ENCODE peak calls at places on chromosomes 7 and 10, in ten cellular contexts. X is adrenal gland, I is cardiac muscle cell, W is left ventricle myocardium inferior, D is heart left ventricle, E is AG04450, N is AG09309, P is brain microvascular endothelial cell, J is skeletal muscle cell, Y is astrocyte of the spinal cord. R is an unnamed sample.

GRCh38 chr7:47253650-47254080 is 328.2 kb downstream of the TNS3 start:
- DNase-seq in X (peak), I (peak), W (peak), D (no peak), E (peak), N (peak), P (peak), J (peak), Y (peak), R (peak)

GRCh38 chr7:157409149-157409752 is 72.4 kb downstream of the DNAJB6 start:
- DNase-seq in X (no peak), I (peak), W (peak), D (no peak), E (no peak), N (no peak), P (no peak), J (no peak), Y (no peak), R (no peak)

GRCh38 chr7:149369497-149369896 is 91.4 kb downstream of the ZNF777 start:
- DNase-seq in X (no peak), I (no peak), W (no peak), D (no peak), E (no peak), N (no peak), P (no peak), J (no peak), Y (no peak), R (no peak)

GRCh38 chr7:42236266-42237161 is 495 bp downstream of the GLI3 start:
- DNase-seq in X (peak), I (peak), W (peak), D (peak), E (no peak), N (no peak), P (peak), J (peak), Y (peak), R (peak)

GRCh38 chr7:26843696-26844095 is 20.7 kb downstream of the SKAP2 start:
- DNase-seq in X (no peak), I (no peak), W (no peak), D (no peak), E (no peak), N (no peak), P (no peak), J (no peak), Y (peak), R (no peak)

GRCh38 chr10:12902135-12902572 is 99.4 kb downstream of the CCDC3 start:
- DNase-seq in X (peak), I (peak), W (peak), D (peak), E (peak), N (peak), P (peak), J (no peak), Y (peak), R (peak)

GRCh38 chr7:85719981-85720963 is 533.4 kb upstream of the SEMA3D start:
- DNase-seq in X (no peak), I (peak), W (no peak), D (no peak), E (no peak), N (peak), P (no peak), J (peak), Y (peak), R (no peak)

GRCh38 chr7:127782075-127782474 is 130.1 kb downstream of the SND1 start:
- DNase-seq in X (no peak), I (no peak), W (no peak), D (no peak), E (no peak), N (no peak), P (no peak), J (no peak), Y (no peak), R (no peak)

GRCh38 chr10:71214641-71215160 is 2.3 kb downstream of the UNC5B start:
- DNase-seq in X (peak), I (no peak), W (no peak), D (no peak), E (no peak), N (no peak), P (no peak), J (no peak), Y (no peak), R (no peak)

GRCh38 chr10:24992512-24993133 is 23.3 kb downstream of the ENKUR start:
- DNase-seq in X (no peak), I (no peak), W (no peak), D (no peak), E (no peak), N (no peak), P (no peak), J (no peak), Y (no peak), R (no peak)

GRCh38 chr10:128077155-128077875 is 48.9 kb downstream of the MKI67 start:
- DNase-seq in X (no peak), I (no peak), W (no peak), D (peak), E (no peak), N (no peak), P (no peak), J (no peak), Y (no peak), R (no peak)

GRCh38 chr7:43234968-43235367 is 122.5 kb downstream of the HECW1 start:
- DNase-seq in X (no peak), I (no peak), W (no peak), D (no peak), E (no peak), N (no peak), P (no peak), J (no peak), Y (no peak), R (peak)

GRCh38 chr7:156764016-156764669 is 123.6 kb downstream of the RNF32 start:
- DNase-seq in X (peak), I (peak), W (peak), D (peak), E (peak), N (peak), P (peak), J (peak), Y (peak), R (peak)

GRCh38 chr7:130277763-130278643 is 11.3 kb downstream of the CPA2 start:
- DNase-seq in X (peak), I (peak), W (peak), D (peak), E (no peak), N (no peak), P (peak), J (no peak), Y (peak), R (peak)

GRCh38 chr7:116542618-116543017 is 17.8 kb downstream of the CAV1 start:
- DNase-seq in X (no peak), I (no peak), W (no peak), D (no peak), E (peak), N (no peak), P (peak), J (peak), Y (peak), R (no peak)

GRCh38 chr7:149573519-149573918 is 75.9 kb upstream of the ZNF746 start:
- DNase-seq in X (no peak), I (no peak), W (no peak), D (no peak), E (no peak), N (no peak), P (no peak), J (no peak), Y (no peak), R (no peak)

GRCh38 chr7:73774923-73775322 is 4.9 kb upstream of the CLDN3 start:
- DNase-seq in X (no peak), I (peak), W (no peak), D (no peak), E (no peak), N (no peak), P (no peak), J (no peak), Y (no peak), R (no peak)

GRCh38 chr7:91194841-91195240 is 69.4 kb upstream of the FZD1 start:
- DNase-seq in X (no peak), I (no peak), W (no peak), D (no peak), E (no peak), N (peak), P (no peak), J (peak), Y (no peak), R (no peak)

DNA sequence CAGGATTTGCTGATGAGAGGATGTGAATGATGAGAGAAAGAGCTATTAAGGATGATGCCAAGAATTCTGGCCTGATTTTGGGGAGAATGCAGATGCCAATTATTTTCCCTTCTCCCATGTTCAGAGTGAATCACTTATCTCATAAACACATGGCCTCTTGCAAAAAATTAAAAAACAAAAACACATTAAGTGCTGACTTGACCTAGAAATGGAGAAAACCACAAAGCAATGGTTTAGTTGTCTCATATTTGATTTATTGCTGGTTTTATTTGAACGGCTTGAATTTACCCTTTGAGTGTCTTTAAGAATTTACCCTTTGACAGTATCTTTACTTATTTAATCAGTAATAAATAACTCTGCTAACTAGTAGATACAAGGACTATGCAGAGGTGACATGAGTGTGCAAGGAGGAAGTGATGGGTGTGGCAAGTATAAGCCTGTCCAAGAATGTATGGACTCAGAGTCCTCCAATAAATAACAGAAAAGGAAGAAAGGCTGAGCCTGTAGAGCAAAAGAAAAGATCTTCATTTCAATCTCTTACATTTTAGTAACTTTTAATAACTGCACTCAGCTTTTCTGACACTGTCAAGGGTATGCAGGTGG is 68.2 kb upstream of the GSDME start:
- DNase-seq in X (no peak), I (no peak), W (no peak), D (no peak), E (no peak), N (no peak), P (no peak), J (no peak), Y (no peak), R (no peak)
- H3K4me3 ChIP-seq in X (no peak), I (no peak), W (no peak), D (no peak), E (no peak), N (no peak), P (no peak), J (no peak), Y (no peak), R (no peak)

GRCh38 chr10:3076138-3076537 is 8.8 kb downstream of the PFKP start:
- DNase-seq in X (no peak), I (no peak), W (no peak), D (no peak), E (no peak), N (no peak), P (no peak), J (no peak), Y (no peak), R (no peak)

GRCh38 chr10:3077506-3077905 is 10.2 kb downstream of the PFKP start:
- DNase-seq in X (no peak), I (no peak), W (no peak), D (no peak), E (no peak), N (no peak), P (no peak), J (no peak), Y (no peak), R (no peak)

GRCh38 chr10:3074985-3075600 is 7.7 kb downstream of the PFKP start:
- DNase-seq in X (no peak), I (no peak), W (no peak), D (no peak), E (no peak), N (no peak), P (no peak), J (no peak), Y (no peak), R (no peak)

GRCh38 chr10:3080608-3081007 is 13.3 kb downstream of the PFKP start:
- DNase-seq in X (no peak), I (peak), W (no peak), D (no peak), E (no peak), N (no peak), P (no peak), J (no peak), Y (no peak), R (no peak)

DNA sequence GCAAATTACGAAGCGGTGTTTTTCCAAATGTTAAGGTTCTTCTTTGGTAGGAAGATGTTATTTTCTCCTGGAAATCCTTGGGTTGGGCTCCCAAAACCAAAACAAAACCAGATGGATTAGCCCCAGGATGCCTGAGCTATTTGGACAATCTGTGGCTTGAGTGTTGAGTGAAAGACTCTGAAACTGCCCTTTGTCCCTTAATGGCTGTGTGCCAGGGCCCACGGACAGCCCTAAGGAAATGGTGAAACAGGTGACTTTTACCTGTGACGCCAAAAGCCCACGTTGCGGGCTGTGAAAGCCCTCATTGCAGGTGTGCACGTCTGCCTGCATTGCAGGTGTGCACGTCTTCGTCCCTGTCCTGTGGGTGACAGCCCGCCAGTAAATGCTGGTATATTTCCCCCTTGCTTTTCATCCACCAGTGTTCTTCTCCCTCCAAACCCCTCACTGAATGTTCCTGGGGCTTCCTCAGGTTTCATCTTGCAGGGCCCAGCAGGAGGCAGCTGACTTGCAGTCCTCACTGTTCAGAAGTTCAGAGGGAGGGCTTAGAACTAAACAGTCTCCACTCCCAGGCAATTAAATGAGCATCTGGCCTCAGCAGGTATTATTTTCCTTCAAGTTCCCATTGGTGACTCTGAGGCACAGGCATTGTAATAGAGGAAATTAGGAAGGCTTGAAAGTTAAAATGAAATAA is 10.7 kb downstream of the PFKP start:
- DNase-seq in X (no peak), I (no peak), W (no peak), D (no peak), E (no peak), N (no peak), P (no peak), J (no peak), Y (peak), R (no peak)
- H3K4me3 ChIP-seq in X (no peak), I (no peak), W (no peak), D (no peak), E (no peak), N (no peak), P (no peak), J (no peak), Y (no peak), R (no peak)

GRCh38 chr7:95593343-95593742 is 3.0 kb downstream of the PDK4 start:
- DNase-seq in X (no peak), I (no peak), W (no peak), D (no peak), E (no peak), N (no peak), P (no peak), J (no peak), Y (no peak), R (no peak)
- H3K4me3 ChIP-seq in X (no peak), I (no peak), W (peak), D (no peak), E (no peak), N (no peak), P (no peak), J (no peak), Y (no peak), R (peak)

DNA sequence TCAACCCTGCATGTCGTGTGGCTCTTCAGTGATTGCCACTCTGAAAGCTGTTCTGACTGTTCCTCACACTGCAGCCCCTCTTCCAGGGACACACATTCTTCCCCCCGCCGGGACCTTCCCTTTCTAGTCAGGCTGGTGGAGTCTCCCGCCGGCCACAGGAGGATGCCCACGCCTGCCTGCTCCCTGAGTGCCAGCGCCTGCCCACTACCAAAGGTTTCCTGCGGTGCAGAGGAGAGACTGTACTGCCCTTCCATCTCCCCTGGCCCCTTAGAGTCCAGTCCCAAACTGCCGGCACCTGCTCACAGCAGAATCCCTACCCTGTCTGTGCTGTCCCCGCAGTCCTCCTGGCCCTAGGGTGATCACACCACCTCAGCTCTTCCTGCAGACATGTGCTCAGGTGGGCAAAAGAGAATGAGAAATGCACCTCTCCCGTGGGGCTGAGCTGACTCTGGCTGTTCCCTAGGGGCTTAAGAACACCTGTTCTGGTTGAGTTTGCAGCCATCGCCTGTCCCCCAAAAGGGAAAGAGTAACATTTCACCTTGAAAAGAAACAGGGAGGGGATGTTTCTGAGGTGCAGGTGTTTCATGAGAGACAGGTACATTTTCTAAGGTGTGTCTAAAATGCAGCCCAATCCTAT is 1.4 kb downstream of the PODXL start:
- DNase-seq in X (no peak), I (no peak), W (no peak), D (no peak), E (no peak), N (no peak), P (no peak), J (no peak), Y (no peak), R (no peak)
- H3K4me3 ChIP-seq in X (no peak), I (peak), W (peak), D (peak), E (no peak), N (peak), P (peak), J (no peak), Y (peak), R (peak)